ENCODE peak calls at places on chromosomes 4 and X, in five cellular contexts. One of them, this sample, is unnamed.

GRCh38 chr4:186628058-186628711 is 72.8 kb upstream of the MTNR1A start:
- DNase-seq in epithelial cell of esophagus: peak; percentile 59
- DNase-seq in fibroblast of the aortic adventitia: no peak
- DNase-seq in fibroblast of mammary gland: no peak
- DNase-seq in GM12865: no peak
- DNase-seq in this sample: no peak

GRCh38 chr4:3745886-3746656 is 20.1 kb upstream of the ADRA2C start:
- DNase-seq in fibroblast of mammary gland: peak; percentile 9
- DNase-seq in GM12865: no peak
- DNase-seq in epithelial cell of esophagus: no peak
- DNase-seq in fibroblast of the aortic adventitia: no peak
- DNase-seq in this sample: no peak

GRCh38 chr4:98745372-98745771 is 87.0 kb upstream of the TSPAN5 start:
- DNase-seq in fibroblast of the aortic adventitia: peak; percentile 57
- DNase-seq in fibroblast of mammary gland: peak; percentile 47
- DNase-seq in GM12865: peak; percentile 13
- DNase-seq in epithelial cell of esophagus: peak; percentile 59
- DNase-seq in this sample: no peak

GRCh38 chr4:158130204-158130603 is 42.6 kb downstream of the GASK1B start:
- DNase-seq in epithelial cell of esophagus: no peak
- DNase-seq in GM12865: no peak
- DNase-seq in fibroblast of mammary gland: no peak
- DNase-seq in fibroblast of the aortic adventitia: no peak
- DNase-seq in this sample: no peak

GRCh38 chr4:96652158-96652557 is 812.3 kb downstream of the PDHA2 start:
- DNase-seq in fibroblast of the aortic adventitia: no peak
- DNase-seq in fibroblast of mammary gland: no peak
- DNase-seq in GM12865: no peak
- DNase-seq in epithelial cell of esophagus: peak; percentile 28
- DNase-seq in this sample: no peak

GRCh38 chrX:35244796-35245508 is 302.4 kb downstream of the FAM47B start:
- DNase-seq in fibroblast of mammary gland: no peak
- DNase-seq in epithelial cell of esophagus: no peak
- DNase-seq in fibroblast of the aortic adventitia: no peak
- DNase-seq in GM12865: no peak
- DNase-seq in this sample: no peak

GRCh38 chr4:116726523-116726922 is 358.9 kb downstream of the TRAM1L1 start:
- DNase-seq in fibroblast of mammary gland: no peak
- DNase-seq in epithelial cell of esophagus: no peak
- DNase-seq in GM12865: no peak
- DNase-seq in fibroblast of the aortic adventitia: no peak
- DNase-seq in this sample: no peak

GRCh38 chr4:17516980-17517379 is 2.0 kb downstream of the CLRN2 start:
- DNase-seq in fibroblast of mammary gland: no peak
- DNase-seq in fibroblast of the aortic adventitia: no peak
- DNase-seq in epithelial cell of esophagus: no peak
- DNase-seq in GM12865: no peak
- DNase-seq in this sample: no peak

GRCh38 chr4:1644906-1645657 is 39.0 kb downstream of the FAM53A start:
- DNase-seq in GM12865: no peak
- DNase-seq in fibroblast of the aortic adventitia: peak; percentile 43
- DNase-seq in epithelial cell of esophagus: peak; percentile 47
- DNase-seq in fibroblast of mammary gland: peak; percentile 5
- DNase-seq in this sample: peak; percentile 56

GRCh38 chr4:102734591-102735385 is 26.0 kb downstream of the MANBA start:
- DNase-seq in epithelial cell of esophagus: peak; percentile 23
- DNase-seq in fibroblast of mammary gland: peak; percentile 53
- DNase-seq in fibroblast of the aortic adventitia: no peak
- DNase-seq in GM12865: peak; percentile 66
- DNase-seq in this sample: no peak

DNA sequence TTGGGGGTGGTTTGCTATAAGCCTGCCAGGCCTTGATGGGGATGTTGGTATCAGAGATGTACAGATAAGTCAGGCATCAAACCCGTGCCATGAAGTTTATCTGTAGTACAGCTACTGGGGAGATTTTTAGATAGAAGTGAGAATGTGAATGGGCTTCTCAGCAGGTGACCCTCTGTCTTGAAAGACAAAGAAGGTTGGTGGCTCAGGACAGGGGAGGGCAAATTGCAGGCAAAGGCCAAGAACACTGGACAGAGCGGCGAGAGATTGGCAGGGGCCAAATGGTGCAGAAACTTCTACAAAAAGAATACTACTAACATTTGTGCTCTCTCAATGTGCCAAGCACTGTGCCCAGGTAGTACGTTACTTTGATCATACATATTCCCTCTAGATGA is 1.9 kb upstream of the PIM2 start:
- DNase-seq in fibroblast of the aortic adventitia: no peak
- DNase-seq in GM12865: no peak
- DNase-seq in fibroblast of mammary gland: no peak
- DNase-seq in epithelial cell of esophagus: no peak
- DNase-seq in this sample: no peak
- H3K4me3 ChIP-seq in fibroblast of the aortic adventitia: no peak overlapping the region
- H3K4me3 ChIP-seq in GM12865: peak overlapping the region; percentile 80
- H3K4me3 ChIP-seq in fibroblast of mammary gland: no peak overlapping the region
- H3K4me3 ChIP-seq in epithelial cell of esophagus: no peak overlapping the region
- H3K4me3 ChIP-seq in this sample: no peak overlapping the region

DNA sequence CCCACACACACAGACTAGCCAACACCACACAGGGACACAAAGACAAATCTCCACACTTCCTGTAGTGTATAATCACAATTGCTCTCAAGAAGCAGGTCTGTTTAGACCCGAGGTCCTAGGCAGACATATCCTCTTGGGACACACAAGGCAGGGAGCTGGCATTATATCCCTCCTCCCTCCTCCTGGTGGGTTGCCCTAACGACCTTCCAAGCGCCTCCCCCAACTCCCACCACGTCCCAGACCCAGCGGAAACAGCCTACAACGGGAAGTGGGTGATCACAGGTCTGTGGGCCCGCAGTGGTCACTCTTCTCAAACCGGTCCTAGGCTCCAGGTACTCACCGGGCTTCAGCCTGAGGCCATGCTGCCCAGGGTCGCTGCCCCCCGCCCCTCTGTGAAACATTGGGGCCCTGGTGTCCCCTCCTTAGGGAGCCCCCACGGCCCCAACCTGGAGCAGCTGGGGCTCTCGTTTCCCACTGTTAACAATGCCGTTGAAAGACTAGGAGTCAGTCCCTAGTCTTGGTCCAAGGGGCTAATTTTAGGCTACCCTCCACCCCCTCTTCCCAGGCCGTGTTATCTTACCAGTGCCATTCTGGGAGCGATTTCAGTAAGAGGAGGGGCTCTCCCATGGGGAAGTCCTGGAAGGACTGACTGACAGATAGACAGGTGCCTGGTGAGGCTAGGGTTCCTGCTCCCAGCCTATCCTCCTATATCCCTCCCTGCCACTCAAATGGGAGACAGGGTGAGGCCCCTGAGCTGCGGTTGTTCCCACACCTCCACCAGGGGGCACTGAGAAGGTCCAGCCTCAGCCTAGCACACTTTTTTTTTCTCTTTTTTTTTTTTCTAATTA is at the start of gene ASB12:
- DNase-seq in fibroblast of the aortic adventitia: no peak
- DNase-seq in fibroblast of mammary gland: no peak
- DNase-seq in GM12865: no peak
- DNase-seq in epithelial cell of esophagus: no peak
- DNase-seq in this sample: no peak
- TF ChIP-seq CTCF in fibroblast of the aortic adventitia: no peak
- TF ChIP-seq CTCF in fibroblast of mammary gland: no peak
- TF ChIP-seq CTCF in GM12865: no peak
- TF ChIP-seq CTCF in epithelial cell of esophagus: no peak
- TF ChIP-seq CTCF in this sample: no peak

GRCh38 chrX:41010188-41010846 is 74.9 kb upstream of the USP9X start:
- DNase-seq in epithelial cell of esophagus: peak; percentile 87
- DNase-seq in fibroblast of mammary gland: peak; percentile 91
- DNase-seq in fibroblast of the aortic adventitia: peak; percentile 95
- DNase-seq in GM12865: peak; percentile 23
- DNase-seq in this sample: peak; percentile 85
- H3K4me3 ChIP-seq in epithelial cell of esophagus: peak overlapping the region; percentile 18
- H3K4me3 ChIP-seq in fibroblast of mammary gland: peak overlapping the region; percentile 28
- H3K4me3 ChIP-seq in fibroblast of the aortic adventitia: peak overlapping the region; percentile 26
- H3K4me3 ChIP-seq in GM12865: no peak overlapping the region
- H3K4me3 ChIP-seq in this sample: peak overlapping the region; percentile 61

DNA sequence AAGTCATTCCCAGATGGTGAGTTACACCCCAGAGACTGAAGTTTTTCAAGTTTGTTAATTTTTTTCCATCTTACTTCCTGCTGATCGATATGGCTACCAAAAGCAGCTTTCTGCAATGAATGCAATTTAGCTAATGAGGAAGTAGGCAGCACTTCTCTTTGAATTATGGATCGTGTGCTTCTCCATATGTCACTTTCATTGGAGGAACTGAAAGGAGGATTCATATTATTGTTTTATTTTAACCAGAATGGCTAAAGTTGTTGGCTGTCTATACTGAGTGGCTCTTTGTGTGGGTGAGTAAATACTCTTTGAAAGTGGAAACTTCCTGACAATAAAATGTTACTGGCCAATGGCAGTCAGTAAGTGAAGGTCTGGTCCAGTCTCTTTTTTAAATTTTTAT is 119.4 kb upstream of the CLNK start:
- DNase-seq in fibroblast of the aortic adventitia: no peak
- DNase-seq in GM12865: no peak
- DNase-seq in fibroblast of mammary gland: peak; percentile 6
- DNase-seq in epithelial cell of esophagus: no peak
- DNase-seq in this sample: no peak
- TF ChIP-seq CTCF in fibroblast of the aortic adventitia: no peak
- TF ChIP-seq CTCF in GM12865: no peak
- TF ChIP-seq CTCF in fibroblast of mammary gland: no peak
- TF ChIP-seq CTCF in epithelial cell of esophagus: no peak
- TF ChIP-seq CTCF in this sample: no peak

GRCh38 chrX:107829880-107830279 is 4.2 kb downstream of the MID2 start:
- DNase-seq in fibroblast of the aortic adventitia: no peak
- DNase-seq in fibroblast of mammary gland: no peak
- DNase-seq in GM12865: no peak
- DNase-seq in epithelial cell of esophagus: no peak
- DNase-seq in this sample: no peak
- H3K4me3 ChIP-seq in fibroblast of the aortic adventitia: no peak overlapping the region
- H3K4me3 ChIP-seq in fibroblast of mammary gland: no peak overlapping the region
- H3K4me3 ChIP-seq in GM12865: no peak overlapping the region
- H3K4me3 ChIP-seq in epithelial cell of esophagus: no peak overlapping the region
- H3K4me3 ChIP-seq in this sample: no peak overlapping the region

GRCh38 chrX:31279359-31279758 is 207.5 kb upstream of the FTHL17 start:
- DNase-seq in fibroblast of mammary gland: peak; percentile 42
- DNase-seq in GM12865: peak; percentile 2
- DNase-seq in epithelial cell of esophagus: peak; percentile 90
- DNase-seq in fibroblast of the aortic adventitia: peak; percentile 3
- DNase-seq in this sample: no peak
- TF ChIP-seq CTCF in fibroblast of mammary gland: peak; percentile 40
- TF ChIP-seq CTCF in GM12865: no peak
- TF ChIP-seq CTCF in epithelial cell of esophagus: peak; percentile 60
- TF ChIP-seq CTCF in fibroblast of the aortic adventitia: peak; percentile 24
- TF ChIP-seq CTCF in this sample: no peak

GRCh38 chr4:81807927-81808672 is 336.4 kb upstream of the RASGEF1B start:
- DNase-seq in epithelial cell of esophagus: peak; percentile 3
- DNase-seq in fibroblast of the aortic adventitia: peak; percentile 28
- DNase-seq in fibroblast of mammary gland: no peak
- DNase-seq in GM12865: no peak
- DNase-seq in this sample: no peak
- H3K4me3 ChIP-seq in epithelial cell of esophagus: no peak overlapping the region
- H3K4me3 ChIP-seq in fibroblast of the aortic adventitia: no peak overlapping the region
- H3K4me3 ChIP-seq in fibroblast of mammary gland: no peak overlapping the region
- H3K4me3 ChIP-seq in GM12865: no peak overlapping the region
- H3K4me3 ChIP-seq in this sample: no peak overlapping the region

DNA sequence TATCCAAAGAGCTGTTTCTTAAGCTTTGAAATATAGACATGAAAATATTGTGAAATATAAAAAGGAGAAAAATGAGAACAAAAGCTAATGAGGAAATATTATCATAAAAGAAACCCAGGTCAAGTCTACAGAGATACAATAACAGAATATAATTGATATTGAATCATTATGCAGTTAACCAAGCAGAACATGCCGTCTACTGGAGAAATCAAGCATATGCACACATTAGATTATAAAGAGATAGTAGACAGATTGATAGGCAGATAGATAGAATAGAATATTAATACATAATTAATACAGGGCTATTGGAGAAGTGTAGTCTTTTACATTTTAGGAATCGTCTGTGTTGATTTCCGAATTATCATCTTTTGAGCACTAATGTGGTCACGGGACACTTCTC is 208.5 kb downstream of the EPHA5 start:
- DNase-seq in epithelial cell of esophagus: no peak
- DNase-seq in fibroblast of mammary gland: no peak
- DNase-seq in fibroblast of the aortic adventitia: no peak
- DNase-seq in GM12865: no peak
- DNase-seq in this sample: no peak
- TF ChIP-seq CTCF in epithelial cell of esophagus: no peak
- TF ChIP-seq CTCF in fibroblast of mammary gland: no peak
- TF ChIP-seq CTCF in fibroblast of the aortic adventitia: no peak
- TF ChIP-seq CTCF in GM12865: no peak
- TF ChIP-seq CTCF in this sample: no peak